ENCODE peak calls at places on chromosomes 1 and 21, in eight cellular contexts. T is activated T-helper 1 cell treated with Interleukin-2 at 50 U/mL for 16 hours; F is effector CD4-positive, alpha-beta T cell; U is NCI-H345; G is hypothalamus; D is T47D; S is NCI-H2107; P is T-helper 2 cell. I is an unnamed sample.
A peak's percentile ranks its signal among the peaks of the same experiment; 100 is the strongest.

GRCh38 chr1:184340984-184341383 is 45.8 kb upstream of the C1orf21 start:
- DNase-seq in T (no peak), F (no peak), U (no peak), G (no peak), D (no peak), S (no peak), P (no peak), I (no peak)

GRCh38 chr1:103958699-103959098 is 209.0 kb downstream of the AMY1C start:
- DNase-seq in T (no peak), F (no peak), U (no peak), G (no peak), D (no peak), S (no peak), P (no peak), I (no peak)

GRCh38 chr1:205505791-205506190 is 1.3 kb downstream of the CDK18 start:
- DNase-seq in T (no peak), F (no peak), U (no peak), G (no peak), D (no peak), S (no peak), P (no peak), I (no peak)

GRCh38 chr1:172917972-172918371 is 132.8 kb downstream of the TNFSF18 start:
- DNase-seq in T (no peak), F (no peak), U (no peak), G (no peak), D (no peak), S (no peak), P (no peak), I (no peak)

GRCh38 chr21:35079181-35079580 is 30.1 kb upstream of the RUNX1 start:
- DNase-seq in T (no peak), F (no peak), U (no peak), G (no peak), D (no peak), S (no peak), P (no peak), I (no peak)

GRCh38 chr1:209705033-209705589 is 465 bp downstream of the HSD11B1 start:
- DNase-seq in T (no peak), F (no peak), U (no peak), G (no peak), D (no peak), S (no peak), P (no peak), I (no peak)

GRCh38 chr21:41605178-41605933 is 97.4 kb upstream of the TMPRSS2 start:
- DNase-seq in T (no peak), F (no peak), U (peak; percentile 48), G (no peak), D (peak; percentile 76), S (peak; percentile 36), P (no peak), I (no peak)

GRCh38 chr1:41160498-41161110 is 81.5 kb downstream of the SCMH1 start:
- DNase-seq in T (no peak), F (no peak), U (no peak), G (no peak), D (no peak), S (no peak), P (no peak), I (no peak)

GRCh38 chr1:66242646-66243547 is 291.1 kb upstream of the SGIP1 start:
- DNase-seq in T (peak; percentile 52), F (peak; percentile 71), U (peak; percentile 84), G (peak; percentile 85), D (peak; percentile 9), S (peak; percentile 81), P (peak; percentile 84), I (peak; percentile 83)

GRCh38 chr1:163084330-163084729 is 15.2 kb downstream of the RGS4 start:
- DNase-seq in T (no peak), F (no peak), U (no peak), G (no peak), D (no peak), S (no peak), P (no peak), I (no peak)

GRCh38 chr1:40915581-40915980 is 53.4 kb upstream of the CITED4 start:
- DNase-seq in T (no peak), F (no peak), U (no peak), G (peak; percentile 3), D (no peak), S (no peak), P (no peak), I (no peak)

GRCh38 chr1:160608057-160608456 is 28.8 kb upstream of the CD84 start:
- DNase-seq in T (no peak), F (no peak), U (no peak), G (no peak), D (no peak), S (no peak), P (no peak), I (no peak)

GRCh38 chr1:177817969-177818872 is 151.6 kb downstream of the SEC16B start:
- DNase-seq in T (no peak), F (no peak), U (no peak), G (no peak), D (no peak), S (no peak), P (no peak), I (no peak)

GRCh38 chr1:101253976-101254660 is 17.3 kb downstream of the S1PR1 start:
- DNase-seq in T (no peak), F (no peak), U (no peak), G (no peak), D (no peak), S (no peak), P (peak; percentile 30), I (no peak)

GRCh38 chr21:43925096-43925481 is 60.1 kb downstream of the AGPAT3 start:
- DNase-seq in T (no peak), F (no peak), U (no peak), G (no peak), D (no peak), S (no peak), P (no peak), I (no peak)

GRCh38 chr1:240001177-240001740 is 90.4 kb upstream of the FMN2 start:
- DNase-seq in T (no peak), F (no peak), U (no peak), G (no peak), D (no peak), S (no peak), P (peak; percentile 48), I (no peak)

GRCh38 chr1:68815632-68816031 is 318.8 kb upstream of the DEPDC1 start:
- DNase-seq in T (no peak), F (no peak), U (no peak), G (no peak), D (no peak), S (no peak), P (no peak), I (no peak)

GRCh38 chr1:40844079-40844478 is 18.1 kb downstream of the CITED4 start:
- DNase-seq in T (no peak), F (no peak), U (no peak), G (no peak), D (no peak), S (no peak), P (no peak), I (no peak)

GRCh38 chr1:68378296-68379084 is 71.3 kb downstream of the RPE65 start:
- DNase-seq in T (no peak), F (no peak), U (no peak), G (no peak), D (no peak), S (no peak), P (no peak), I (no peak)

GRCh38 chr21:41425954-41426655 is at the start of gene MX1:
- DNase-seq in T (peak; percentile 80), F (peak; percentile 79), U (no peak), G (peak; percentile 37), D (peak; percentile 64), S (peak; percentile 49), P (peak; percentile 85), I (peak; percentile 96)